ENCODE peak calls at places on chromosome 2, in eight cellular contexts. W is IMR-90, C is gastrocnemius medialis, E is tibial nerve, T is GM12891, Z is stomach, P is A549, U is NB4. K is an unnamed sample.

GRCh38 chr2:239881561-239882320 is 143.4 kb downstream of the NDUFA10 start:
- DNase-seq in W (no peak), C (no peak), E (peak; percentile 15), T (no peak), Z (peak; percentile 15), P (no peak), U (no peak), K (no peak)

GRCh38 chr2:181058378-181059269 is 78.2 kb downstream of the UBE2E3 start:
- DNase-seq in W (peak; percentile 29), C (no peak), E (peak; percentile 36), T (no peak), Z (no peak), P (peak; percentile 49), U (peak; percentile 74), K (peak; percentile 55)

GRCh38 chr2:12867888-12868287 is 151.2 kb downstream of the TRIB2 start:
- DNase-seq in W (peak; percentile 15), C (no peak), E (no peak), T (no peak), Z (no peak), P (no peak), U (no peak), K (no peak)

GRCh38 chr2:134441153-134441863 is 187.4 kb downstream of the MGAT5 start:
- DNase-seq in W (no peak), C (no peak), E (no peak), T (no peak), Z (no peak), P (no peak), U (no peak), K (no peak)

GRCh38 chr2:100969998-100970397 is 32.1 kb upstream of the RPL31 start:
- DNase-seq in W (no peak), C (no peak), E (no peak), T (no peak), Z (no peak), P (no peak), U (no peak), K (no peak)

GRCh38 chr2:176082885-176083731 is 654 bp downstream of the EVX2 start:
- DNase-seq in W (no peak), C (no peak), E (no peak), T (no peak), Z (no peak), P (no peak), U (no peak), K (no peak)

GRCh38 chr2:172148246-172148645 is 45.5 kb upstream of the DLX2 start:
- DNase-seq in W (no peak), C (no peak), E (no peak), T (no peak), Z (no peak), P (no peak), U (no peak), K (no peak)

GRCh38 chr2:179636995-179637394 is 224.4 kb downstream of the ZNF385B start:
- DNase-seq in W (no peak), C (peak; percentile 19), E (no peak), T (no peak), Z (no peak), P (no peak), U (no peak), K (no peak)

GRCh38 chr2:20638646-20639430 is 12.1 kb downstream of the HS1BP3 start:
- DNase-seq in W (no peak), C (no peak), E (no peak), T (no peak), Z (no peak), P (no peak), U (no peak), K (no peak)

GRCh38 chr2:227848146-227848545 is 23.3 kb upstream of the DAW1 start:
- DNase-seq in W (no peak), C (no peak), E (no peak), T (no peak), Z (no peak), P (no peak), U (no peak), K (no peak)

GRCh38 chr2:214005337-214005736 is 405.5 kb upstream of the VWC2L start:
- DNase-seq in W (peak; percentile 24), C (no peak), E (no peak), T (no peak), Z (no peak), P (no peak), U (no peak), K (no peak)

GRCh38 chr2:223589901-223590300 is 12.3 kb downstream of the SCG2 start:
- DNase-seq in W (no peak), C (no peak), E (no peak), T (no peak), Z (no peak), P (no peak), U (no peak), K (no peak)

GRCh38 chr2:84891355-84892010 is 10.6 kb upstream of the TRABD2A start:
- DNase-seq in W (no peak), C (no peak), E (no peak), T (no peak), Z (no peak), P (no peak), U (no peak), K (no peak)

GRCh38 chr2:239355724-239356123 is 45.1 kb downstream of the HDAC4 start:
- DNase-seq in W (peak; percentile 35), C (no peak), E (no peak), T (no peak), Z (no peak), P (no peak), U (no peak), K (no peak)

GRCh38 chr2:135829420-135829983 is 7.5 kb downstream of the LCT start:
- DNase-seq in W (no peak), C (no peak), E (no peak), T (no peak), Z (no peak), P (no peak), U (no peak), K (no peak)

GRCh38 chr2:37809525-37809924 is 115.6 kb upstream of the RMDN2 start:
- DNase-seq in W (peak; percentile 65), C (no peak), E (peak; percentile 67), T (no peak), Z (peak; percentile 34), P (peak; percentile 37), U (peak; percentile 63), K (no peak)

GRCh38 chr2:148023861-148024260 is 3.0 kb downstream of the MBD5 start:
- DNase-seq in W (no peak), C (no peak), E (no peak), T (no peak), Z (no peak), P (no peak), U (peak; percentile 31), K (no peak)

DNA sequence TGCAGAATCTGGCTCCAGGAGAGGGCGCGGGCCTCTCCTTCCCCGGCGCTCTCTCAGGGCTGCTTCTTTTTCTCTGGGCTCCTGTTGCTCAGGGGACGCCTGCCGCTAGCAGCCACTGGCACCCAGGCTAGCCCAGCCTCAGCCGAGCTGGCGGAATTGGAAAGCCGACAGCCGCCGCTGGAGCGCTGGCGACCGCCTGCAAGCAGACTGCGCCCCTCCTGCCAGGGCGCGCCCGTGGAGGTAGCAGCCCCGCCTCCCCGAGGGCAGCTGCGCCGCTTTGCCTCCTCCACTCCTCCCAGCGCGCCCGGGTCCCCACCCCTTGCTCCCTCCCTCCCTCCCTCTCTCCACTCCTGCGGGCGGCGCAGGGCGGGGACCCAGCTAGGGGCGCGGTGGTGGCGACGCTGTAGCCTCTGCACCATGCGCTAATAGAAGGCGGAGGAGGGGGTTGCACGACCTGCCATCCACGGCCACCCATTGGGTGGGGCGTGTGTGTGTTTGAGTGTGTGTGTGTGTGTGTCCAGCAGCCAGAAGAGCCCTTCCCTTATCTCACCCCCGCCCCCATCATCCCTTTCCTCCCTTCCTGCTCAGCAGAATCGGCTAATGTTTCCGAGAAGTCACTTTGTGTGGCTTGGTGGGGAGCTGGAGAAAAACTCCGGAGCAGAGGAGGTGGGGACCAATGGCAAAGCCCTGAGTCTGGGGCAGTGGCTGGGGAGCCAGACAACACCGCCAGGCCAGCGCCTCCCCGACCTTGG is at the start of gene SCN9A:
- DNase-seq in W (peak; percentile 72), C (peak; percentile 45), E (no peak), T (no peak), Z (peak; percentile 69), P (peak; percentile 92), U (peak; percentile 64), K (peak; percentile 96)
- TF ChIP-seq POLR2A in W (no peak), C (no peak), E (no peak), T (no peak), Z (no peak), P (peak; percentile 53), U (no peak), K (peak; percentile 78)

GRCh38 chr2:66587216-66587615 is 152.3 kb downstream of the MEIS1 start:
- DNase-seq in W (peak; percentile 56), C (no peak), E (no peak), T (no peak), Z (peak; percentile 45), P (peak; percentile 54), U (no peak), K (peak; percentile 18)
- TF ChIP-seq POLR2A in W (no peak), C (no peak), E (no peak), T (no peak), Z (no peak), P (no peak), U (no peak), K (no peak)

DNA sequence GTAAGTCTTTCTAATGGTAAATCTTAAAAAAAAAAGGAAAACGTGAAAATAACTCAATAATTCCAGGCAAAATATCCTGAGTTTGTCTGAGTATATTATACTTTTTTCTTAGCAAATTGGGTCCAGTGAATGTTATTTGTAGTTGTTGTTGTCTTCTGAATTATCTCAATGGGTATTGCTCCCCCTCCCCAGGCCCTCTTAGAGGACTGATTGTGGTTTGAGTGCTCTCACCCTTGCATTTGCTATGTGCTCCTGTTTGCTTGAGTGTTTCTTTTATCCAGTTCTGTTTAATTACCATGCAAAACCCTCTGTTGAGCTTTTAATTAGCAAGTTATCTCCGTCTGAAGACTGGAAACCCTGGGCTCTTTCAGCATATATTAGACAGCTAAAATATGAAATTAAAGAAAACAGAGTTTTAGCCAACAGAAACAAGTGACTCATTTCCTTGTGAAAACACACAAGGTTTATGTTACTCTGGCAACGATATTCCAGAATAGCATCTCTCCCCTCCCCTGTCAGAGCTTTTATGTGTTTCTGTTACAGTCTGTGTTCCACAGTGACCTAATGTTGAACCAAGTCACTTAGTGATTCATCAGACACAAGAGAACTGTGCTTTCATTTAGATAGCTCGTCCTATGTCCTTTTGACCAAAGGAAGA is 172.5 kb upstream of the RBMS1 start:
- DNase-seq in W (peak; percentile 99), C (no peak), E (no peak), T (no peak), Z (no peak), P (peak; percentile 93), U (peak; percentile 85), K (no peak)
- TF ChIP-seq POLR2A in W (peak; percentile 18), C (no peak), E (no peak), T (no peak), Z (no peak), P (no peak), U (no peak), K (no peak)

DNA sequence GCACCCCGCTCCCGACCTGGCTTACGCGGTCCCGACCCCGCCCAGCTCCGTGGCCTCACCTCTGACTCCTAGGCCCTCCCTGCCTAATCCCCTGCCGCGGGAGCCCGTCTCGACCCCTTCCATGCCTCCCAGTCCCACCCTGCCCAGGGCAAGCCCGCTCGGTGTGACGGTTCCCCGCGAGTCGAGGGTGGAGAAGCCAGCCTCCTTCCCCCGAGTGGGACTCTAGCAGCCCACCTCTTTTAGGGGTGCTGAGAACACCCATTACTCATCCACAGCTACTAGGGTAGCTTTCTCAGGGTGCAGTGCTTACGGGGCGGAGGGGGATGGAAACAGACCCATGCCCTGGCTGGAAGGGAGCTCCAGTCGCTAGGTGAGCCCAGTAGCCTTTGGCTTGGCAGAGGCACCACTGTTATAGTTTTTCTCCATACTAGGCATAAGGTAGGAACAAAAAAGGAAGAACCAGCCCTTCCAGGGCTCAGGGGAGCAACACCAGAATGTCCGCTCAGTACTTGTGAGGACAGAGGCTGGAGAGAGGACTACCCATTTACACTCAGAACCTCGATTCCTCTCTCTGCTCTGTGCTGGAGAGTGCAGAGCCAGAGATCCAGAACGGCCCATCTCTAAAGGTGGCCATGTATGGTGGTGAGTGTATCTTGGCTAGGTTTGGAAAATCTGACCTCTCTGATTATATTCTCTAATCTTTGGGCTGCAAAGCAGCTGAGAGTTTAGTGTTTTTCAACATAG is 606 bp downstream of the AGBL5 start:
- DNase-seq in W (no peak), C (no peak), E (no peak), T (no peak), Z (peak; percentile 27), P (peak; percentile 24), U (peak; percentile 54), K (no peak)
- TF ChIP-seq POLR2A in W (no peak), C (no peak), E (no peak), T (no peak), Z (no peak), P (no peak), U (no peak), K (no peak)